ENCODE peak calls at places on chromosomes 2 and 18, in ten cellular contexts. One of them, this sample, is unnamed.

GRCh38 chr18:10560457-10561045 is 34.7 kb downstream of the NAPG start:
- DNase-seq in transverse colon: peak
- DNase-seq in neural progenitor cell: peak
- DNase-seq in breast epithelium: peak
- DNase-seq in retinal pigment epithelial cell: peak
- DNase-seq in right lobe of liver: peak
- DNase-seq in endothelial cell of umbilical vein: peak
- DNase-seq in cardiac muscle cell: peak
- DNase-seq in epithelial cell of esophagus: peak
- DNase-seq in tibial nerve: peak
- DNase-seq in this sample: peak

GRCh38 chr2:220544049-220544448 is 916.6 kb downstream of the SLC4A3 start:
- DNase-seq in endothelial cell of umbilical vein: no peak
- DNase-seq in epithelial cell of esophagus: no peak
- DNase-seq in right lobe of liver: no peak
- DNase-seq in cardiac muscle cell: no peak
- DNase-seq in tibial nerve: no peak
- DNase-seq in retinal pigment epithelial cell: no peak
- DNase-seq in neural progenitor cell: no peak
- DNase-seq in breast epithelium: no peak
- DNase-seq in transverse colon: no peak
- DNase-seq in this sample: no peak

GRCh38 chr18:75216212-75216925 is 5.8 kb downstream of the TSHZ1 start:
- DNase-seq in epithelial cell of esophagus: no peak
- DNase-seq in retinal pigment epithelial cell: no peak
- DNase-seq in cardiac muscle cell: no peak
- DNase-seq in transverse colon: no peak
- DNase-seq in right lobe of liver: no peak
- DNase-seq in breast epithelium: no peak
- DNase-seq in endothelial cell of umbilical vein: no peak
- DNase-seq in neural progenitor cell: no peak
- DNase-seq in tibial nerve: no peak
- DNase-seq in this sample: no peak

GRCh38 chr2:172507199-172507598 is 48.7 kb upstream of the PDK1 start:
- DNase-seq in epithelial cell of esophagus: no peak
- DNase-seq in transverse colon: no peak
- DNase-seq in retinal pigment epithelial cell: no peak
- DNase-seq in tibial nerve: no peak
- DNase-seq in endothelial cell of umbilical vein: no peak
- DNase-seq in cardiac muscle cell: no peak
- DNase-seq in breast epithelium: no peak
- DNase-seq in right lobe of liver: no peak
- DNase-seq in neural progenitor cell: no peak
- DNase-seq in this sample: no peak

GRCh38 chr2:112891333-112891950 is 19.5 kb upstream of the IL37 start:
- DNase-seq in endothelial cell of umbilical vein: no peak
- DNase-seq in tibial nerve: no peak
- DNase-seq in neural progenitor cell: no peak
- DNase-seq in epithelial cell of esophagus: peak
- DNase-seq in breast epithelium: peak
- DNase-seq in retinal pigment epithelial cell: no peak
- DNase-seq in cardiac muscle cell: no peak
- DNase-seq in right lobe of liver: no peak
- DNase-seq in transverse colon: no peak
- DNase-seq in this sample: no peak

GRCh38 chr2:190469770-190470169 is 61.6 kb downstream of the MFSD6 start:
- DNase-seq in retinal pigment epithelial cell: peak
- DNase-seq in epithelial cell of esophagus: peak
- DNase-seq in tibial nerve: no peak
- DNase-seq in cardiac muscle cell: peak
- DNase-seq in transverse colon: peak
- DNase-seq in endothelial cell of umbilical vein: peak
- DNase-seq in neural progenitor cell: no peak
- DNase-seq in breast epithelium: peak
- DNase-seq in right lobe of liver: no peak
- DNase-seq in this sample: no peak

GRCh38 chr18:24930974-24931373 is 421.0 kb downstream of the ZNF521 start:
- DNase-seq in tibial nerve: no peak
- DNase-seq in retinal pigment epithelial cell: peak
- DNase-seq in cardiac muscle cell: no peak
- DNase-seq in transverse colon: no peak
- DNase-seq in right lobe of liver: no peak
- DNase-seq in breast epithelium: no peak
- DNase-seq in epithelial cell of esophagus: no peak
- DNase-seq in neural progenitor cell: peak
- DNase-seq in endothelial cell of umbilical vein: no peak
- DNase-seq in this sample: peak

GRCh38 chr18:34787931-34788532 is 77.9 kb downstream of the DTNA start:
- DNase-seq in right lobe of liver: no peak
- DNase-seq in cardiac muscle cell: peak
- DNase-seq in epithelial cell of esophagus: peak
- DNase-seq in breast epithelium: no peak
- DNase-seq in neural progenitor cell: peak
- DNase-seq in tibial nerve: peak
- DNase-seq in transverse colon: peak
- DNase-seq in retinal pigment epithelial cell: no peak
- DNase-seq in endothelial cell of umbilical vein: peak
- DNase-seq in this sample: peak

GRCh38 chr18:42275949-42276730 is 321.1 kb downstream of the PIK3C3 start:
- DNase-seq in cardiac muscle cell: no peak
- DNase-seq in breast epithelium: no peak
- DNase-seq in transverse colon: peak
- DNase-seq in tibial nerve: no peak
- DNase-seq in retinal pigment epithelial cell: no peak
- DNase-seq in neural progenitor cell: no peak
- DNase-seq in right lobe of liver: no peak
- DNase-seq in endothelial cell of umbilical vein: no peak
- DNase-seq in epithelial cell of esophagus: no peak
- DNase-seq in this sample: no peak

GRCh38 chr18:42275138-42275535 is 320.1 kb downstream of the PIK3C3 start:
- DNase-seq in breast epithelium: no peak
- DNase-seq in tibial nerve: no peak
- DNase-seq in transverse colon: no peak
- DNase-seq in cardiac muscle cell: no peak
- DNase-seq in retinal pigment epithelial cell: no peak
- DNase-seq in neural progenitor cell: peak
- DNase-seq in endothelial cell of umbilical vein: no peak
- DNase-seq in epithelial cell of esophagus: no peak
- DNase-seq in right lobe of liver: no peak
- DNase-seq in this sample: no peak

GRCh38 chr18:42268793-42269192 is 313.8 kb downstream of the PIK3C3 start:
- DNase-seq in endothelial cell of umbilical vein: no peak
- DNase-seq in epithelial cell of esophagus: no peak
- DNase-seq in breast epithelium: no peak
- DNase-seq in tibial nerve: no peak
- DNase-seq in transverse colon: no peak
- DNase-seq in right lobe of liver: no peak
- DNase-seq in neural progenitor cell: no peak
- DNase-seq in cardiac muscle cell: no peak
- DNase-seq in retinal pigment epithelial cell: no peak
- DNase-seq in this sample: no peak

GRCh38 chr18:42271656-42272355 is 316.8 kb downstream of the PIK3C3 start:
- DNase-seq in breast epithelium: no peak
- DNase-seq in retinal pigment epithelial cell: no peak
- DNase-seq in right lobe of liver: no peak
- DNase-seq in cardiac muscle cell: no peak
- DNase-seq in endothelial cell of umbilical vein: no peak
- DNase-seq in epithelial cell of esophagus: no peak
- DNase-seq in transverse colon: no peak
- DNase-seq in neural progenitor cell: no peak
- DNase-seq in tibial nerve: no peak
- DNase-seq in this sample: no peak

DNA sequence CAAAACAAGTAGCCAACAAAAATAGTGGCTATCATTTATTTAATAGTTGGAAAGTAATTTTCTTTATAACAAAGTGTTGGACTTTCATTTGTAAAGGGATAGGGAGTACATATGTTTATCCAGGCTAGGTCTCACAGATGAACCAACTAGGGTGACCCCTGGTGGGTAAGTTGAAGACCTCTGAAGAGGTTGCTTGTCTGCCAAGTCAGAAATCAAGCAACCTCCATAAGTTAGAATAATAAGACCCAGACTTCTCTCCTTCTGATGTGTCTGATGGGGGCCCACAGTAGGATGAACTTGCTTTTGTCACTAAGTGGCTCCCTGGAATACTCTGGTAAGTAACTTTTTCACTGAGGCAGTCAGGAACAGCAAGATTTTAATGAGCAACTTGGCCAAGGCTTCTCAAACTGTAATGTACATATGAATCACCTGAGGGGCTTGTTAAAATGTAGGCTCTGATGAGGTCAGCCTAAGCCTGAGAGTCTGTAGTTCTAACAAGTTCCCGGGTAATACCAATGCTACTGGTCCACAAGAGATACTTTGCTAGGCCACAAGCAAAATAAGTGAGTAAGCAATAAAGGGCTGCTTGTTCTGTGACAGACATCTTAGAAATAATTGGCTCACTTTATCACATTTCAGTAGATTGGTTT is 319.6 kb downstream of the PIK3C3 start:
- DNase-seq in transverse colon: no peak
- DNase-seq in cardiac muscle cell: peak
- DNase-seq in retinal pigment epithelial cell: peak
- DNase-seq in endothelial cell of umbilical vein: no peak
- DNase-seq in neural progenitor cell: peak
- DNase-seq in epithelial cell of esophagus: peak
- DNase-seq in tibial nerve: no peak
- DNase-seq in breast epithelium: no peak
- DNase-seq in right lobe of liver: no peak
- DNase-seq in this sample: no peak
- TF ChIP-seq CTCF in transverse colon: no peak
- TF ChIP-seq CTCF in cardiac muscle cell: peak
- TF ChIP-seq CTCF in retinal pigment epithelial cell: peak
- TF ChIP-seq CTCF in endothelial cell of umbilical vein: no peak
- TF ChIP-seq CTCF in neural progenitor cell: peak
- TF ChIP-seq CTCF in epithelial cell of esophagus: no peak
- TF ChIP-seq CTCF in tibial nerve: no peak
- TF ChIP-seq CTCF in breast epithelium: no peak
- TF ChIP-seq CTCF in right lobe of liver: no peak
- TF ChIP-seq CTCF in this sample: no peak

GRCh38 chr18:55318864-55319516 is 269.0 kb downstream of the TCF4 start:
- DNase-seq in right lobe of liver: no peak
- DNase-seq in tibial nerve: no peak
- DNase-seq in epithelial cell of esophagus: no peak
- DNase-seq in endothelial cell of umbilical vein: peak
- DNase-seq in retinal pigment epithelial cell: no peak
- DNase-seq in neural progenitor cell: no peak
- DNase-seq in transverse colon: no peak
- DNase-seq in cardiac muscle cell: no peak
- DNase-seq in breast epithelium: no peak
- DNase-seq in this sample: no peak

GRCh38 chr18:55322176-55322735 is 265.7 kb downstream of the TCF4 start:
- DNase-seq in transverse colon: peak
- DNase-seq in breast epithelium: peak
- DNase-seq in epithelial cell of esophagus: peak
- DNase-seq in neural progenitor cell: peak
- DNase-seq in cardiac muscle cell: peak
- DNase-seq in tibial nerve: peak
- DNase-seq in endothelial cell of umbilical vein: peak
- DNase-seq in right lobe of liver: peak
- DNase-seq in retinal pigment epithelial cell: peak
- DNase-seq in this sample: peak

GRCh38 chr18:55321268-55322175 is 266.5 kb downstream of the TCF4 start:
- DNase-seq in retinal pigment epithelial cell: peak
- DNase-seq in cardiac muscle cell: peak
- DNase-seq in transverse colon: peak
- DNase-seq in right lobe of liver: peak
- DNase-seq in epithelial cell of esophagus: peak
- DNase-seq in endothelial cell of umbilical vein: peak
- DNase-seq in neural progenitor cell: peak
- DNase-seq in breast epithelium: peak
- DNase-seq in tibial nerve: peak
- DNase-seq in this sample: peak

GRCh38 chr18:55319517-55319905 is 268.5 kb downstream of the TCF4 start:
- DNase-seq in tibial nerve: no peak
- DNase-seq in cardiac muscle cell: no peak
- DNase-seq in right lobe of liver: no peak
- DNase-seq in breast epithelium: no peak
- DNase-seq in transverse colon: no peak
- DNase-seq in retinal pigment epithelial cell: no peak
- DNase-seq in epithelial cell of esophagus: no peak
- DNase-seq in endothelial cell of umbilical vein: peak
- DNase-seq in neural progenitor cell: no peak
- DNase-seq in this sample: no peak

DNA sequence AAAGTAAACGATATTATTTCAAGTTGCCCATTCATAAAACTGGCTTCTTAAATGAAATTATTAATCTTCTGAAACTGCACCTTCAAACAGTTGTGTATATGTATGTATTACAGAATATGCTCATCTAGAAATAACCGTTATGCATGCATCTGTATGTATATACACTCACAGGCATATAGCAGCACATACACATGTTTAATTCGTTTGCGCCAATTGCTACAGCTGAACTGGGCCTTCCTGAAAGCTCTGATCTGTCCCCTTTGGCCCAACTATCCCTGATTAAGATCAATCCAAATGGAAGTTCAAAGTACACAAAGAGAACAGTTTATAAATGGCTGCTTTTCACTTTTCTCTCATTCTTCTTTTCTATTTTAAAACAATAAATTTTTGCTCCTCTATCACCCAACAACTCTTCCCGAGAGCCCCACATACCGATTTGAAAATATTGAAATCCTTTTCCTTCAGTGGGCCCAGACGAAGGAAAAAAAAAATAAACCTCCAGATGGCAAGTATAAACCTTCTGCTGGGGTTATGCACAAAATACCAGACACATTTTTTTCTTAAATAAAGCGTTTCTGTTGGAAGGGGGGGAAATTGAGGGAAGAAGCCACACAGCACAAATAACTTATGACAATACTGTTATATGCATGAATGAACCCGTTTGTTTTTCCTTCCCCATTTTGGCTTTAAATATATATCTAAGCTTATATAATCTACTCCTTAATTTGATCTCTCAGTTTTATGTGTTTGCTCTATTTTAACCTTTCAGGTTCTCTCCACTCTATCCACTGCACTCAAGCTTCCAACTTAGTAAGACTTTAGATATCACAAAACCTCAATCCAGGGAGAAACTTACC is 267.4 kb downstream of the TCF4 start:
- DNase-seq in cardiac muscle cell: no peak
- DNase-seq in right lobe of liver: no peak
- DNase-seq in neural progenitor cell: no peak
- DNase-seq in transverse colon: no peak
- DNase-seq in retinal pigment epithelial cell: no peak
- DNase-seq in tibial nerve: no peak
- DNase-seq in epithelial cell of esophagus: no peak
- DNase-seq in endothelial cell of umbilical vein: peak
- DNase-seq in breast epithelium: no peak
- DNase-seq in this sample: no peak
- H3K4me3 ChIP-seq in cardiac muscle cell: no peak
- H3K4me3 ChIP-seq in right lobe of liver: peak
- H3K4me3 ChIP-seq in neural progenitor cell: no peak
- H3K4me3 ChIP-seq in transverse colon: peak
- H3K4me3 ChIP-seq in retinal pigment epithelial cell: peak
- H3K4me3 ChIP-seq in tibial nerve: peak
- H3K4me3 ChIP-seq in epithelial cell of esophagus: no peak
- H3K4me3 ChIP-seq in endothelial cell of umbilical vein: no peak
- H3K4me3 ChIP-seq in breast epithelium: peak
- H3K4me3 ChIP-seq in this sample: peak

GRCh38 chr18:22293417-22293816 is 124.0 kb downstream of the GATA6 start:
- DNase-seq in retinal pigment epithelial cell: peak
- DNase-seq in neural progenitor cell: no peak
- DNase-seq in epithelial cell of esophagus: peak
- DNase-seq in breast epithelium: no peak
- DNase-seq in endothelial cell of umbilical vein: no peak
- DNase-seq in cardiac muscle cell: no peak
- DNase-seq in transverse colon: no peak
- DNase-seq in tibial nerve: no peak
- DNase-seq in right lobe of liver: no peak
- DNase-seq in this sample: no peak

GRCh38 chr18:22285299-22286140 is 116.1 kb downstream of the GATA6 start:
- DNase-seq in right lobe of liver: peak
- DNase-seq in neural progenitor cell: no peak
- DNase-seq in retinal pigment epithelial cell: no peak
- DNase-seq in epithelial cell of esophagus: peak
- DNase-seq in cardiac muscle cell: no peak
- DNase-seq in tibial nerve: no peak
- DNase-seq in endothelial cell of umbilical vein: no peak
- DNase-seq in breast epithelium: no peak
- DNase-seq in transverse colon: no peak
- DNase-seq in this sample: no peak

GRCh38 chr18:22286576-22286975 is 117.2 kb downstream of the GATA6 start:
- DNase-seq in retinal pigment epithelial cell: no peak
- DNase-seq in neural progenitor cell: no peak
- DNase-seq in endothelial cell of umbilical vein: peak
- DNase-seq in breast epithelium: peak
- DNase-seq in cardiac muscle cell: no peak
- DNase-seq in right lobe of liver: peak
- DNase-seq in epithelial cell of esophagus: peak
- DNase-seq in transverse colon: peak
- DNase-seq in tibial nerve: no peak
- DNase-seq in this sample: peak

GRCh38 chr18:22284581-22285230 is 115.3 kb downstream of the GATA6 start:
- DNase-seq in retinal pigment epithelial cell: no peak
- DNase-seq in endothelial cell of umbilical vein: peak
- DNase-seq in neural progenitor cell: no peak
- DNase-seq in epithelial cell of esophagus: no peak
- DNase-seq in breast epithelium: no peak
- DNase-seq in cardiac muscle cell: no peak
- DNase-seq in transverse colon: no peak
- DNase-seq in tibial nerve: no peak
- DNase-seq in right lobe of liver: no peak
- DNase-seq in this sample: no peak

DNA sequence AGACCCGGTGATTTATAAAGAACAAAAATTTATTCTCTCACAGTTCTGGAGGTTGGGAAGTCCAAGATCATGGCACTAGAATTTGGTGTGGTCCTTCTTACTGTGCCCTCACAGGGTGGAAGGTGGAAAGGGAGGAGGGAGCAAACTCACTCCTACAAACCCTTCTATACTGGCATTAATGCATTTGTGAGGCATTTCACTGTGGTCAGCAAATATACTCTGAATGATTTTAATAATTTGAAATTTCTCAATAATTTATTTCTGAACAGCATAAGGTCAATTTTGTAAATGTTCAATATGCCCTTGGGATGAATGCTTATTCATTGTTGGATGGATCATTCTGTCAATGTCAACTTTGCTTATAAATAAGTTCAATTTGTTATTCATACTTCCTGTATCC is 120.6 kb downstream of the GATA6 start:
- DNase-seq in right lobe of liver: no peak
- DNase-seq in endothelial cell of umbilical vein: no peak
- DNase-seq in neural progenitor cell: no peak
- DNase-seq in tibial nerve: no peak
- DNase-seq in breast epithelium: no peak
- DNase-seq in cardiac muscle cell: no peak
- DNase-seq in retinal pigment epithelial cell: no peak
- DNase-seq in transverse colon: no peak
- DNase-seq in epithelial cell of esophagus: no peak
- DNase-seq in this sample: no peak
- TF ChIP-seq CTCF in right lobe of liver: no peak
- TF ChIP-seq CTCF in endothelial cell of umbilical vein: no peak
- TF ChIP-seq CTCF in neural progenitor cell: no peak
- TF ChIP-seq CTCF in tibial nerve: no peak
- TF ChIP-seq CTCF in breast epithelium: no peak
- TF ChIP-seq CTCF in cardiac muscle cell: no peak
- TF ChIP-seq CTCF in retinal pigment epithelial cell: no peak
- TF ChIP-seq CTCF in transverse colon: no peak
- TF ChIP-seq CTCF in epithelial cell of esophagus: no peak
- TF ChIP-seq CTCF in this sample: no peak

GRCh38 chr2:128413014-128413717 is 94.5 kb upstream of the HS6ST1 start:
- DNase-seq in cardiac muscle cell: no peak
- DNase-seq in transverse colon: no peak
- DNase-seq in epithelial cell of esophagus: no peak
- DNase-seq in retinal pigment epithelial cell: no peak
- DNase-seq in neural progenitor cell: no peak
- DNase-seq in right lobe of liver: no peak
- DNase-seq in endothelial cell of umbilical vein: no peak
- DNase-seq in tibial nerve: no peak
- DNase-seq in breast epithelium: no peak
- DNase-seq in this sample: peak
- H3K4me3 ChIP-seq in cardiac muscle cell: no peak
- H3K4me3 ChIP-seq in transverse colon: no peak
- H3K4me3 ChIP-seq in epithelial cell of esophagus: no peak
- H3K4me3 ChIP-seq in retinal pigment epithelial cell: no peak
- H3K4me3 ChIP-seq in neural progenitor cell: no peak
- H3K4me3 ChIP-seq in right lobe of liver: no peak
- H3K4me3 ChIP-seq in endothelial cell of umbilical vein: no peak
- H3K4me3 ChIP-seq in tibial nerve: no peak
- H3K4me3 ChIP-seq in breast epithelium: no peak
- H3K4me3 ChIP-seq in this sample: no peak

This sample was measured in stomach.